ENCODE peak calls at places on chromosome 22, in ten cellular contexts. M, V, Z, L, J, F, G, A, R and H are unnamed samples.
A peak's percentile ranks its signal among the peaks of the same experiment; 100 is the strongest.

GRCh38 chr22:48173061-48173849 is 1410.8 kb downstream of the TBC1D22A start:
- DNase-seq in M (no peak), V (no peak), Z (no peak), L (no peak), J (no peak), F (no peak), G (no peak), A (no peak), R (no peak), H (no peak)

GRCh38 chr22:24418786-24419479 is 8.5 kb upstream of the ADORA2A start:
- DNase-seq in M (no peak), V (no peak), Z (no peak), L (no peak), J (no peak), F (no peak), G (no peak), A (no peak), R (no peak), H (no peak)

GRCh38 chr22:27581688-27582087 is 219.9 kb downstream of the MN1 start:
- DNase-seq in M (no peak), V (peak; percentile 67), Z (peak; percentile 90), L (peak; percentile 77), J (peak; percentile 55), F (peak; percentile 43), G (peak; percentile 85), A (peak; percentile 76), R (peak; percentile 85), H (peak; percentile 76)

GRCh38 chr22:20402960-20403778 is 9.2 kb downstream of the ZNF74 start:
- DNase-seq in M (no peak), V (no peak), Z (no peak), L (no peak), J (no peak), F (no peak), G (no peak), A (no peak), R (no peak), H (no peak)

GRCh38 chr22:18066181-18066859 is 11.5 kb upstream of the PEX26 start:
- DNase-seq in M (no peak), V (no peak), Z (no peak), L (no peak), J (no peak), F (no peak), G (no peak), A (peak; percentile 35), R (no peak), H (no peak)

GRCh38 chr22:49006207-49007012 is 821.3 kb downstream of the BRD1 start:
- DNase-seq in M (no peak), V (no peak), Z (peak; percentile 52), L (no peak), J (no peak), F (no peak), G (no peak), A (no peak), R (no peak), H (no peak)

GRCh38 chr22:26526165-26526564 is 13.9 kb upstream of the TFIP11 start:
- DNase-seq in M (no peak), V (no peak), Z (no peak), L (no peak), J (no peak), F (no peak), G (no peak), A (peak; percentile 57), R (no peak), H (no peak)

GRCh38 chr22:49016909-49017768 is 810.5 kb downstream of the BRD1 start:
- DNase-seq in M (no peak), V (no peak), Z (peak; percentile 56), L (peak; percentile 4), J (no peak), F (no peak), G (no peak), A (no peak), R (peak; percentile 1), H (no peak)

GRCh38 chr22:27654536-27655445 is 146.8 kb downstream of the MN1 start:
- DNase-seq in M (no peak), V (no peak), Z (no peak), L (no peak), J (no peak), F (no peak), G (no peak), A (no peak), R (no peak), H (no peak)

GRCh38 chr22:26573026-26573662 is 16.8 kb downstream of the TPST2 start:
- DNase-seq in M (no peak), V (peak; percentile 56), Z (peak; percentile 79), L (peak; percentile 51), J (no peak), F (peak; percentile 36), G (peak; percentile 35), A (peak; percentile 71), R (no peak), H (no peak)

GRCh38 chr22:18975434-18976196 is 39.5 kb upstream of the PRODH start:
- DNase-seq in M (no peak), V (no peak), Z (no peak), L (no peak), J (no peak), F (no peak), G (no peak), A (no peak), R (no peak), H (no peak)

GRCh38 chr22:49639956-49640355 is 187.7 kb downstream of the BRD1 start:
- DNase-seq in M (no peak), V (no peak), Z (no peak), L (no peak), J (no peak), F (no peak), G (no peak), A (no peak), R (no peak), H (no peak)

GRCh38 chr22:47056361-47056760 is 293.9 kb downstream of the TBC1D22A start:
- DNase-seq in M (no peak), V (no peak), Z (no peak), L (no peak), J (no peak), F (no peak), G (no peak), A (no peak), R (no peak), H (no peak)

GRCh38 chr22:46580940-46581579 is 39.1 kb upstream of the GRAMD4 start:
- DNase-seq in M (no peak), V (no peak), Z (no peak), L (peak; percentile 11), J (no peak), F (no peak), G (no peak), A (no peak), R (no peak), H (no peak)

GRCh38 chr22:42697542-42698013 is 23.1 kb downstream of the A4GALT start:
- DNase-seq in M (peak; percentile 74), V (no peak), Z (peak; percentile 92), L (peak; percentile 87), J (peak; percentile 66), F (peak; percentile 89), G (peak; percentile 91), A (peak; percentile 75), R (no peak), H (peak; percentile 88)

GRCh38 chr22:48974443-48975251 is 853.0 kb downstream of the BRD1 start:
- DNase-seq in M (no peak), V (no peak), Z (peak; percentile 34), L (no peak), J (no peak), F (no peak), G (no peak), A (no peak), R (no peak), H (no peak)

GRCh38 chr22:24989135-24989534 is 36.6 kb downstream of the KIAA1671 start:
- DNase-seq in M (no peak), V (no peak), Z (no peak), L (no peak), J (no peak), F (no peak), G (no peak), A (no peak), R (no peak), H (no peak)

GRCh38 chr22:49433044-49433443 is 394.6 kb downstream of the BRD1 start:
- DNase-seq in M (no peak), V (no peak), Z (no peak), L (no peak), J (no peak), F (no peak), G (no peak), A (no peak), R (no peak), H (no peak)

DNA sequence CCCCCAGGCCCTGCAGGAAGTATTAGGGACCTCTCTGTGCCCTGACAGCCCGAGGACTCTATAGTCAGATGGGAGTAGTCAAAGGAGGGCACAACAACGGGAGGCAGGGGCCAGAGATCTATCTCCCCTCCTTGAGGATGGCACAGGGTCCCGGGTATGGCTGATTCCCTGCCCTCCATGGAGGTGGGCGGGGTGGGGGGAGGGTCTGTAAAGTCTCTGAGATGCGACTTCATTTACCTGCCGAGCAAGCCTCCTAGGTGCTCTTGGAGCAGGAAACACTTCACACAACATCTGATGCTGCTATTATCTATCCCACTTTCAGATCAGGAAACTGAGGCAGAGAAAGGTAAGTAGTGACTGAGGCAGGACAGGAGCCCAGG is 769 bp upstream of the CDC42EP1 start:
- DNase-seq in M (no peak), V (no peak), Z (no peak), L (no peak), J (no peak), F (no peak), G (no peak), A (no peak), R (no peak), H (no peak)
- H3K4me3 ChIP-seq in M (no peak overlapping the region), V (peak overlapping the region; percentile 22), Z (peak overlapping the region; percentile 74), L (peak overlapping the region; percentile 33), J (peak overlapping the region; percentile 85), F (no peak overlapping the region), G (peak overlapping the region; percentile 72), A (peak overlapping the region; percentile 48), R (peak overlapping the region; percentile 61), H (peak overlapping the region; percentile 23)

DNA sequence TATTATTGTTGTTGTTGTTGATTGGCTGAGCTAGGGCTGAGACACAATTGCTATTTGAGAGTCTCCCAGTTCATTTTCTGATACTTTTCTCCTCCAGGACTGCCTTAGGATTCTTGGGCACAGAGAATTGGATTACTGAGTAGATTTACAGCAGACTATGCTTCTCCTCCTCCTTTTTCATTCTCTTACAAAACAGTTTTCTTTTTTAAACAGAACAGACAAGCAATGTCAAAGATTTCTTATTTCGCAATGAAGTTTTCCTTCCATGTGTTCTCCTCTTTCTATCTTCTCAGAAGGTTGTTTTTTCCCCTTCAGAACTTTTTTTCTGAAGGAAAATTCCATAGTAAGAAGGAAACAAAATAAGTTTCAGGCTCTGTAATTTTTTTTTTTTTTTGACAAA is 19.8 kb upstream of the TIMP3 start:
- DNase-seq in M (no peak), V (no peak), Z (no peak), L (no peak), J (peak; percentile 63), F (no peak), G (no peak), A (peak; percentile 31), R (no peak), H (no peak)
- TF ChIP-seq CTCF in M (no peak), V (no peak), Z (no peak), L (no peak), J (no peak), F (no peak), G (no peak), A (no peak), R (no peak), H (no peak)

GRCh38 chr22:38081636-38081940 is 2.4 kb downstream of the SLC16A8 start:
- DNase-seq in M (no peak), V (no peak), Z (no peak), L (no peak), J (no peak), F (no peak), G (no peak), A (no peak), R (no peak), H (no peak)
- H3K4me3 ChIP-seq in M (no peak overlapping the region), V (no peak overlapping the region), Z (peak overlapping the region; percentile 50), L (no peak overlapping the region), J (no peak overlapping the region), F (no peak overlapping the region), G (peak overlapping the region; percentile 59), A (no peak overlapping the region), R (no peak overlapping the region), H (no peak overlapping the region)

GRCh38 chr22:32265882-32266767 is 11.0 kb upstream of the SLC5A4 start:
- DNase-seq in M (peak; percentile 44), V (peak; percentile 66), Z (peak; percentile 77), L (peak; percentile 49), J (peak; percentile 81), F (peak; percentile 78), G (peak; percentile 55), A (peak; percentile 83), R (peak; percentile 52), H (peak; percentile 72)
- TF ChIP-seq CTCF in M (peak; percentile 92), V (peak; percentile 66), Z (peak; percentile 78), L (peak; percentile 51), J (peak; percentile 94), F (peak; percentile 87), G (peak; percentile 78), A (peak; percentile 89), R (peak; percentile 27), H (peak; percentile 88)